ENCODE peak calls at places on chromosomes 4 and X, in four cellular contexts. One of them, this sample, is unnamed.

GRCh38 chr4:24583451-24584174 is 741 bp downstream of the DHX15 start:
- DNase-seq in heart right ventricle: peak; percentile 59
- DNase-seq in IMR-90: peak; percentile 37
- DNase-seq in mesenchymal stem cell: peak; percentile 75
- DNase-seq in this sample: peak; percentile 74

GRCh38 chrX:111615227-111615626 is 65.7 kb upstream of the ALG13 start:
- DNase-seq in heart right ventricle: no peak
- DNase-seq in IMR-90: no peak
- DNase-seq in mesenchymal stem cell: no peak
- DNase-seq in this sample: no peak

GRCh38 chrX:17046478-17047097 is 100.1 kb downstream of the REPS2 start:
- DNase-seq in heart right ventricle: no peak
- DNase-seq in IMR-90: peak; percentile 67
- DNase-seq in mesenchymal stem cell: peak; percentile 58
- DNase-seq in this sample: no peak

GRCh38 chrX:68396953-68397352 is 36.3 kb downstream of the OPHN1 start:
- DNase-seq in heart right ventricle: no peak
- DNase-seq in IMR-90: peak; percentile 2
- DNase-seq in mesenchymal stem cell: no peak
- DNase-seq in this sample: no peak

GRCh38 chrX:68831405-68832100 is 2.7 kb downstream of the EFNB1 start:
- DNase-seq in heart right ventricle: no peak
- DNase-seq in IMR-90: peak; percentile 13
- DNase-seq in mesenchymal stem cell: peak; percentile 24
- DNase-seq in this sample: peak; percentile 41

GRCh38 chr4:140372607-140373327 is 679 bp upstream of the SCOC start:
- DNase-seq in heart right ventricle: no peak
- DNase-seq in IMR-90: peak; percentile 13
- DNase-seq in mesenchymal stem cell: peak; percentile 41
- DNase-seq in this sample: no peak

GRCh38 chr4:4343038-4343437 is 43.9 kb upstream of the NSG1 start:
- DNase-seq in heart right ventricle: no peak
- DNase-seq in IMR-90: no peak
- DNase-seq in mesenchymal stem cell: no peak
- DNase-seq in this sample: no peak

GRCh38 chrX:981791-982626 is 230.4 kb downstream of the CRLF2 start:
- DNase-seq in heart right ventricle: no peak
- DNase-seq in IMR-90: no peak
- DNase-seq in mesenchymal stem cell: no peak
- DNase-seq in this sample: peak; percentile 37

GRCh38 chr4:80587861-80588385 is 252.4 kb downstream of the CFAP299 start:
- DNase-seq in heart right ventricle: no peak
- DNase-seq in IMR-90: no peak
- DNase-seq in mesenchymal stem cell: no peak
- DNase-seq in this sample: no peak

GRCh38 chrX:147950352-147950751 is 30.8 kb upstream of the FMR1NB start:
- DNase-seq in heart right ventricle: no peak
- DNase-seq in IMR-90: no peak
- DNase-seq in mesenchymal stem cell: no peak
- DNase-seq in this sample: no peak

GRCh38 chrX:11382935-11383334 is 89.7 kb downstream of the AMELX start:
- DNase-seq in heart right ventricle: no peak
- DNase-seq in IMR-90: no peak
- DNase-seq in mesenchymal stem cell: no peak
- DNase-seq in this sample: no peak

GRCh38 chr4:67087897-67088296 is 457.4 kb downstream of the CENPC start:
- DNase-seq in heart right ventricle: no peak
- DNase-seq in IMR-90: no peak
- DNase-seq in mesenchymal stem cell: peak; percentile 8
- DNase-seq in this sample: no peak

GRCh38 chrX:71493111-71493613 is 39.7 kb upstream of the OGT start:
- DNase-seq in heart right ventricle: peak; percentile 9
- DNase-seq in IMR-90: no peak
- DNase-seq in mesenchymal stem cell: no peak
- DNase-seq in this sample: peak; percentile 64

GRCh38 chrX:129701624-129702069 is 37.1 kb upstream of the XPNPEP2 start:
- DNase-seq in heart right ventricle: peak; percentile 66
- DNase-seq in IMR-90: peak; percentile 31
- DNase-seq in mesenchymal stem cell: no peak
- DNase-seq in this sample: peak; percentile 36

GRCh38 chr4:47526281-47526680 is 41.2 kb downstream of the ATP10D start:
- DNase-seq in heart right ventricle: no peak
- DNase-seq in IMR-90: peak; percentile 53
- DNase-seq in mesenchymal stem cell: no peak
- DNase-seq in this sample: no peak

GRCh38 chr4:180541678-180542077 is 1701.5 kb upstream of the TENM3 start:
- DNase-seq in heart right ventricle: no peak
- DNase-seq in IMR-90: no peak
- DNase-seq in mesenchymal stem cell: no peak
- DNase-seq in this sample: no peak

GRCh38 chr4:127889903-127890302 is 9.2 kb downstream of the PLK4 start:
- DNase-seq in heart right ventricle: no peak
- DNase-seq in IMR-90: peak; percentile 28
- DNase-seq in mesenchymal stem cell: no peak
- DNase-seq in this sample: no peak

GRCh38 chrX:130793966-130794365 is 109.0 kb downstream of the ENOX2 start:
- DNase-seq in heart right ventricle: no peak
- DNase-seq in IMR-90: no peak
- DNase-seq in mesenchymal stem cell: no peak
- DNase-seq in this sample: no peak

GRCh38 chrX:39164212-39164611 is 363.0 kb downstream of the MID1IP1 start:
- DNase-seq in heart right ventricle: no peak
- DNase-seq in IMR-90: no peak
- DNase-seq in mesenchymal stem cell: no peak
- DNase-seq in this sample: no peak

GRCh38 chrX:30642642-30643041 is 10.6 kb upstream of the GK start:
- DNase-seq in heart right ventricle: no peak
- DNase-seq in IMR-90: no peak
- DNase-seq in mesenchymal stem cell: no peak
- DNase-seq in this sample: no peak

GRCh38 chr4:1616574-1616964 is 67.5 kb downstream of the FAM53A start:
- DNase-seq in heart right ventricle: no peak
- DNase-seq in IMR-90: no peak
- DNase-seq in mesenchymal stem cell: no peak
- DNase-seq in this sample: no peak

GRCh38 chrX:105645667-105646354 is 176.5 kb upstream of the NRK start:
- DNase-seq in heart right ventricle: no peak
- DNase-seq in IMR-90: no peak
- DNase-seq in mesenchymal stem cell: no peak
- DNase-seq in this sample: no peak

GRCh38 chrX:104112326-104112951 is at the start of gene ZCCHC18:
- DNase-seq in heart right ventricle: peak; percentile 59
- DNase-seq in IMR-90: peak; percentile 57
- DNase-seq in mesenchymal stem cell: peak; percentile 73
- DNase-seq in this sample: peak; percentile 76

GRCh38 chrX:110759785-110760184 is 35.8 kb downstream of the CHRDL1 start:
- DNase-seq in heart right ventricle: no peak
- DNase-seq in IMR-90: peak; percentile 58
- DNase-seq in mesenchymal stem cell: no peak
- DNase-seq in this sample: no peak

GRCh38 chr4:67447873-67448272 is 97.4 kb downstream of the CENPC start:
- DNase-seq in heart right ventricle: no peak
- DNase-seq in IMR-90: no peak
- DNase-seq in mesenchymal stem cell: no peak
- DNase-seq in this sample: no peak

GRCh38 chr4:185256444-185256843 is 47.0 kb downstream of the SNX25 start:
- DNase-seq in heart right ventricle: no peak
- DNase-seq in IMR-90: peak; percentile 77
- DNase-seq in mesenchymal stem cell: peak; percentile 62
- DNase-seq in this sample: no peak

GRCh38 chr4:56871357-56871993 is 36.2 kb upstream of the REST start:
- DNase-seq in heart right ventricle: no peak
- DNase-seq in IMR-90: no peak
- DNase-seq in mesenchymal stem cell: no peak
- DNase-seq in this sample: peak; percentile 18

GRCh38 chrX:119218198-119218597 is 17.9 kb upstream of the PGRMC1 start:
- DNase-seq in heart right ventricle: no peak
- DNase-seq in IMR-90: peak; percentile 15
- DNase-seq in mesenchymal stem cell: no peak
- DNase-seq in this sample: no peak

GRCh38 chrX:108270739-108271396 is 167.4 kb downstream of the COL4A6 start:
- DNase-seq in heart right ventricle: no peak
- DNase-seq in IMR-90: peak; percentile 12
- DNase-seq in mesenchymal stem cell: peak; percentile 83
- DNase-seq in this sample: no peak

GRCh38 chrX:134691453-134691852 is 33.2 kb upstream of the PLAC1 start:
- DNase-seq in heart right ventricle: no peak
- DNase-seq in IMR-90: no peak
- DNase-seq in mesenchymal stem cell: no peak
- DNase-seq in this sample: no peak

GRCh38 chrX:134694333-134694925 is 36.2 kb upstream of the PLAC1 start:
- DNase-seq in heart right ventricle: no peak
- DNase-seq in IMR-90: no peak
- DNase-seq in mesenchymal stem cell: no peak
- DNase-seq in this sample: no peak

GRCh38 chrX:134693644-134694043 is 35.4 kb upstream of the PLAC1 start:
- DNase-seq in heart right ventricle: no peak
- DNase-seq in IMR-90: no peak
- DNase-seq in mesenchymal stem cell: no peak
- DNase-seq in this sample: no peak

GRCh38 chrX:134692990-134693389 is 34.7 kb upstream of the PLAC1 start:
- DNase-seq in heart right ventricle: no peak
- DNase-seq in IMR-90: peak; percentile 78
- DNase-seq in mesenchymal stem cell: peak; percentile 33
- DNase-seq in this sample: no peak

GRCh38 chrX:134692233-134692632 is 34.0 kb upstream of the PLAC1 start:
- DNase-seq in heart right ventricle: no peak
- DNase-seq in IMR-90: no peak
- DNase-seq in mesenchymal stem cell: no peak
- DNase-seq in this sample: no peak
- H3K4me1 ChIP-seq in heart right ventricle: peaks cover 11% of the 10 kb centered on the region
- H3K4me1 ChIP-seq in IMR-90: peaks cover 3% of the 10 kb centered on the region
- H3K4me1 ChIP-seq in mesenchymal stem cell: no peaks in the 10 kb centered on the region
- H3K4me1 ChIP-seq in this sample: no peaks in the 10 kb centered on the region

DNA sequence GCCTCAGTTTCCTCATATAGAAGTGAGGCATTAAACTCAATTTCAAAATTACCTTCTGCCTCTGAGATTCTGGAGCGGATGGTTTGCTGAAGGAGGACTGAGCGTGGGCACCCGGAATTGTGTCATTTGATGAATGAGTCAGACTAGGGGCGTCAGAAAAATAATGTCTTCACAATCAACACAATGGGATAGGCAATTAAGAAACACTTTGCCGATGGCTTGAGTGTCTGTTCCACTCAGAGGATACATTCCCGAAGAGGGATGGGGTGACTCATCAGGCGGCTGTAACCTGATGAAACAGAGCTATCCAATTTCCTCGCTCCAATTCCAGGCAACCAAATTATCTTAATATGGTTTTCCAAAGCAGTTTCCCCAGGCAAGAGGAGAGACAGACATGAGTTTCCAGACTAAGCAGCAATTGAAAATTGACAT is 1.2 kb upstream of the CHRNA9 start:
- DNase-seq in heart right ventricle: no peak
- DNase-seq in IMR-90: peak; percentile 76
- DNase-seq in mesenchymal stem cell: peak; percentile 87
- DNase-seq in this sample: no peak
- H3K4me1 ChIP-seq in heart right ventricle: no peaks in the 10 kb centered on the region
- H3K4me1 ChIP-seq in IMR-90: peaks cover 11% of the 10 kb centered on the region
- H3K4me1 ChIP-seq in mesenchymal stem cell: peaks cover 13% of the 10 kb centered on the region
- H3K4me1 ChIP-seq in this sample: no peaks in the 10 kb centered on the region

GRCh38 chr4:108109997-108110416 is 58.7 kb downstream of the LEF1 start:
- DNase-seq in heart right ventricle: no peak
- DNase-seq in IMR-90: no peak
- DNase-seq in mesenchymal stem cell: no peak
- DNase-seq in this sample: no peak

GRCh38 chr4:108106186-108106585 is 62.5 kb downstream of the LEF1 start:
- DNase-seq in heart right ventricle: no peak
- DNase-seq in IMR-90: no peak
- DNase-seq in mesenchymal stem cell: no peak
- DNase-seq in this sample: no peak

GRCh38 chr4:108107729-108108382 is 60.9 kb downstream of the LEF1 start:
- DNase-seq in heart right ventricle: no peak
- DNase-seq in IMR-90: no peak
- DNase-seq in mesenchymal stem cell: no peak
- DNase-seq in this sample: no peak

GRCh38 chr4:108109111-108109510 is 59.6 kb downstream of the LEF1 start:
- DNase-seq in heart right ventricle: no peak
- DNase-seq in IMR-90: no peak
- DNase-seq in mesenchymal stem cell: no peak
- DNase-seq in this sample: no peak

GRCh38 chr4:108107116-108107515 is 61.6 kb downstream of the LEF1 start:
- DNase-seq in heart right ventricle: no peak
- DNase-seq in IMR-90: no peak
- DNase-seq in mesenchymal stem cell: no peak
- DNase-seq in this sample: no peak
- H3K4me1 ChIP-seq in heart right ventricle: peaks cover 12% of the 10 kb centered on the region
- H3K4me1 ChIP-seq in IMR-90: no peaks in the 10 kb centered on the region
- H3K4me1 ChIP-seq in mesenchymal stem cell: no peaks in the 10 kb centered on the region
- H3K4me1 ChIP-seq in this sample: no peaks in the 10 kb centered on the region

GRCh38 chr4:123415977-123416376 is 19.4 kb downstream of the SPRY1 start:
- DNase-seq in heart right ventricle: no peak
- DNase-seq in IMR-90: peak; percentile 45
- DNase-seq in mesenchymal stem cell: peak; percentile 81
- DNase-seq in this sample: no peak

GRCh38 chr4:123411976-123412589 is 15.5 kb downstream of the SPRY1 start:
- DNase-seq in heart right ventricle: no peak
- DNase-seq in IMR-90: no peak
- DNase-seq in mesenchymal stem cell: no peak
- DNase-seq in this sample: no peak

GRCh38 chr4:123416462-123416861 is 19.9 kb downstream of the SPRY1 start:
- DNase-seq in heart right ventricle: no peak
- DNase-seq in IMR-90: no peak
- DNase-seq in mesenchymal stem cell: no peak
- DNase-seq in this sample: no peak

GRCh38 chr4:123411514-123411913 is 14.9 kb downstream of the SPRY1 start:
- DNase-seq in heart right ventricle: no peak
- DNase-seq in IMR-90: no peak
- DNase-seq in mesenchymal stem cell: no peak
- DNase-seq in this sample: no peak

DNA sequence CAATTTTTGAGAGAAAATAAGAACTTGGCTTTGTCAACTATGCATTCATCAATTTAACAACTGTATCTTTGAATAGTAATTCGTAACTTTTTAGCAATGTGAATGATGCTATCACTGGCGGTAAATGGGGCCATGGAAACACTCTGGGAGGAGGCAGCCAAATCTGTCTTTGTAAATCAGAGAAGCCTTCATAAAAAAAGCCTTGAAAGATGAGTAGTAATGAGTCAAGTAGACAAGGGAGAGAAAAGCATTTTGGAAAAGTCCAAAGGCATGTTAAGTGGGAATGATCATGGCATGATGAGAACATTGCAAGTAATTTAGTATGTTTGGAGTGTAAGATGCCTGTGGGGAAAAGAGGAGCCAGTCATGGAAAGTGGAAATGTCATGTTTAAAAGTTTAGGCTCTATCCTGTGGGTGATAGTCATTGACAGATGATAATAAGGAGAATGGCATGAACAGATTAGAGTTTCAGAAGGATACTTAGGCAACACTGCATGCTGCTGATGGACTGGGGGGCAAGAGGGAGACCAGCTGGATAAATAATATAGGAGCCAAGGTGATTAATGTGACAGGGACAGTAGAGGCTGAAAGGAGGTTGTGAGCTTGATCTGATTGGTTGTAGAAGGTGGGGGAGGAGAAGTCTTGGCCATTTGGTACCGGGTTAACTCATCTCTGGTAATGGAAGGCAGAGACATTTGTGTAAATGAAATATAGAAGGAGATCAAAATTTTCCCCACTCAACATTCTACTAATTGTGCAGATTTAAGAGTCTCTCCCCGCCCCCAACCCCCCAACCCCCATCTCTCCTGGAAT is 16.3 kb downstream of the SPRY1 start:
- DNase-seq in heart right ventricle: no peak
- DNase-seq in IMR-90: no peak
- DNase-seq in mesenchymal stem cell: peak; percentile 63
- DNase-seq in this sample: no peak
- H3K4me1 ChIP-seq in heart right ventricle: peaks cover 31% of the 10 kb centered on the region
- H3K4me1 ChIP-seq in IMR-90: peaks cover 15% of the 10 kb centered on the region
- H3K4me1 ChIP-seq in mesenchymal stem cell: peaks cover 8% of the 10 kb centered on the region
- H3K4me1 ChIP-seq in this sample: no peaks in the 10 kb centered on the region

This sample was measured in ascending aorta.